ENCODE peak calls at places on chromosome 1, in five cellular contexts. E is foreskin fibroblast, T is mucosa of descending colon, H is choroid plexus epithelial cell, Z is neural progenitor cell. J is an unnamed sample.

GRCh38 chr1:187922255-187922654 is 1093.5 kb downstream of the PLA2G4A start:
- DNase-seq in T (no peak), Z (no peak), H (no peak), E (no peak), J (no peak)

GRCh38 chr1:34829250-34829649 is 30.3 kb downstream of the SMIM12 start:
- DNase-seq in E (no peak), Z (no peak), T (no peak), H (no peak), J (no peak)

GRCh38 chr1:32953495-32953894 is 11.1 kb downstream of the RNF19B start:
- DNase-seq in Z (no peak), T (no peak), E (no peak), H (peak), J (peak)

GRCh38 chr1:1540015-1540816 is at the start of gene TMEM240:
- DNase-seq in H (peak), E (peak), T (peak), Z (peak), J (peak)

GRCh38 chr1:238196516-238196915 is 305.8 kb upstream of the ZP4 start:
- DNase-seq in T (no peak), E (no peak), H (no peak), Z (no peak), J (no peak)

GRCh38 chr1:36453600-36454388 is 3.5 kb upstream of the OSCP1 start:
- DNase-seq in Z (no peak), E (no peak), H (no peak), T (no peak), J (no peak)

GRCh38 chr1:66464802-66465201 is 69.2 kb upstream of the SGIP1 start:
- DNase-seq in T (no peak), H (peak), Z (no peak), E (peak), J (peak)

GRCh38 chr1:29322861-29323585 is 86.7 kb downstream of the PTPRU start:
- DNase-seq in T (no peak), Z (no peak), H (no peak), E (no peak), J (no peak)

GRCh38 chr1:28078680-28079626 is 9.5 kb downstream of the EYA3 start:
- DNase-seq in H (peak), E (peak), T (no peak), Z (no peak), J (no peak)

GRCh38 chr1:235133086-235133485 is 4.4 kb upstream of the TOMM20 start:
- DNase-seq in H (no peak), E (no peak), Z (no peak), T (no peak), J (no peak)

GRCh38 chr1:92315766-92316413 is 17.0 kb downstream of the RPAP2 start:
- DNase-seq in Z (no peak), E (no peak), H (no peak), T (peak), J (no peak)

GRCh38 chr1:167401260-167401873 is 117.0 kb downstream of the CD247 start:
- DNase-seq in Z (peak), T (peak), E (peak), H (peak), J (peak)

GRCh38 chr1:172662464-172663109 is 3.7 kb downstream of the FASLG start:
- DNase-seq in H (peak), E (peak), Z (no peak), T (peak), J (peak)

GRCh38 chr1:169891539-169891885 is 2.2 kb downstream of the SCYL3 start:
- DNase-seq in T (no peak), Z (no peak), H (no peak), E (no peak), J (no peak)

GRCh38 chr1:68378296-68379084 is 71.3 kb downstream of the RPE65 start:
- DNase-seq in E (peak), T (no peak), H (peak), Z (no peak), J (peak)

GRCh38 chr1:154186177-154186576 is 5.7 kb downstream of the TPM3 start:
- DNase-seq in E (peak), H (peak), Z (peak), T (peak), J (peak)

GRCh38 chr1:31579374-31579773 is 3.1 kb downstream of the TINAGL1 start:
- DNase-seq in E (no peak), T (no peak), H (peak), Z (no peak), J (no peak)

GRCh38 chr1:200917291-200917817 is 22.7 kb downstream of the INAVA start:
- DNase-seq in Z (peak), T (peak), E (no peak), H (no peak), J (no peak)

GRCh38 chr1:9687120-9687875 is 35.8 kb downstream of the PIK3CD start:
- DNase-seq in H (peak), T (peak), Z (peak), E (peak), J (peak)

GRCh38 chr1:164602480-164603093 is 43.6 kb downstream of the PBX1 start:
- DNase-seq in E (peak), Z (peak), T (peak), H (peak), J (peak)

GRCh38 chr1:61241411-61241838 is 159.1 kb downstream of the NFIA start:
- DNase-seq in T (peak), Z (no peak), H (no peak), E (no peak), J (no peak)
- H3K4me3 ChIP-seq in T (no peak), Z (no peak), H (no peak), E (no peak), J (no peak)

GRCh38 chr1:209431813-209432442 is 151.6 kb upstream of the CAMK1G start:
- DNase-seq in T (no peak), E (no peak), Z (no peak), H (no peak), J (no peak)
- H3K4me3 ChIP-seq in T (no peak), E (no peak), Z (no peak), H (no peak), J (no peak)

GRCh38 chr1:162021124-162021523 is 2.5 kb downstream of the OLFML2B start:
- DNase-seq in E (no peak), Z (no peak), H (no peak), T (no peak), J (no peak)
- H3K4me3 ChIP-seq in E (peak), Z (no peak), H (no peak), T (no peak), J (no peak)

GRCh38 chr1:241215683-241216082 is 141.3 kb downstream of the RGS7 start:
- DNase-seq in T (no peak), E (no peak), H (no peak), Z (no peak), J (no peak)

GRCh38 chr1:241219449-241219848 is 137.6 kb downstream of the RGS7 start:
- DNase-seq in Z (no peak), E (no peak), T (no peak), H (no peak), J (no peak)

GRCh38 chr1:241225741-241226140 is 131.3 kb downstream of the RGS7 start:
- DNase-seq in H (no peak), Z (no peak), T (peak), E (no peak), J (no peak)

GRCh38 chr1:241221319-241221718 is 135.7 kb downstream of the RGS7 start:
- DNase-seq in T (peak), E (no peak), Z (no peak), H (no peak), J (no peak)
- H3K4me3 ChIP-seq in T (no peak), E (no peak), Z (no peak), H (no peak), J (no peak)

DNA sequence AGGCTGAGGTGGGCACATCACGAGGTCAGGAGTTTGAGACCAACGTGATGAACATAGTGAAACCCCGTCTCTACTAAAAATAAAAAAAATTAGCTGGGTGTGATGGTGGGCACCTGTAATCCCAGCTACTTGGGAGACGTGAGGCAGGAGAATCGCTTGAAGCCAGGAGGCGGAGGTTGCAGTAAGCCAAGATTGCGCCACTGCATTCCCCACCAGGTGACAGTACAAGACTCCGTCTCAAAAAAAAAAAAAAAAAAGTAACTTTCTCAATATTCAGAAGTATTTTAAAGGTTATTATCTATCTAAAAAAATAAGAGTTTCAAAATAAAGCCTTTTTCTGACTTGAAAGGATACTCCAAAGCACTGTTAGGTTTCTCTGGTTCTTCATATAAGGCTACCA is 5.9 kb downstream of the MYCBP start:
- DNase-seq in E (no peak), Z (no peak), H (no peak), T (no peak), J (no peak)
- H3K4me3 ChIP-seq in E (no peak), Z (no peak), H (no peak), T (no peak), J (no peak)

GRCh38 chr1:86778510-86779218 is 74.3 kb downstream of the SH3GLB1 start:
- DNase-seq in Z (no peak), H (peak), T (no peak), E (peak), J (peak)

GRCh38 chr1:86776108-86776507 is 71.7 kb downstream of the SH3GLB1 start:
- DNase-seq in T (no peak), E (no peak), Z (no peak), H (no peak), J (no peak)

GRCh38 chr1:86775395-86775794 is 71.0 kb downstream of the SH3GLB1 start:
- DNase-seq in Z (no peak), E (no peak), H (no peak), T (no peak), J (no peak)

GRCh38 chr1:86773331-86774288 is 69.2 kb downstream of the SH3GLB1 start:
- DNase-seq in E (no peak), Z (no peak), H (peak), T (no peak), J (peak)

GRCh38 chr1:86774305-86775304 is 70.2 kb downstream of the SH3GLB1 start:
- DNase-seq in H (peak), T (peak), Z (peak), E (peak), J (peak)
- H3K4me3 ChIP-seq in H (no peak), T (no peak), Z (no peak), E (no peak), J (peak)

DNA sequence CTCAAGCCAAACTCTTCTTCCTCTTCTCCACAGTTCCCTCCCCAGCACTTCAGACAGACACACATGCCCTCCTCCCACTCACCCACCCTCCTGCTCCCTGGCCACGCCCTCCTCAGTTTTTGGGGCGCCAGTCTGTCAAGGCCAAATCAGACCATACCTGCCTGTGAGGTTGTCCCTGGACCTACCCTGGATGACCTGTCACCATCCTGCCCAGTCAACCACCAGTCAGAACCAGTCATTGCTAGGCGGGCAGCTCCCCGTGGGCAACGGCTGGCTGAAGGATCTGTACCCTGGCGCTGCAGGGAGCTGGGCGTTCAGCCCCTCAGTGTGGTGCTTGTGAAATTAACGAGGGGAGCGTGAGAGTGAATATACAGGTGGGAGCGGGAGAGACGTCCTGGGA is 670 bp downstream of the C1orf210 start:
- DNase-seq in T (peak), H (no peak), E (no peak), Z (no peak), J (no peak)
- H3K4me3 ChIP-seq in T (peak), H (no peak), E (no peak), Z (no peak), J (no peak)

DNA sequence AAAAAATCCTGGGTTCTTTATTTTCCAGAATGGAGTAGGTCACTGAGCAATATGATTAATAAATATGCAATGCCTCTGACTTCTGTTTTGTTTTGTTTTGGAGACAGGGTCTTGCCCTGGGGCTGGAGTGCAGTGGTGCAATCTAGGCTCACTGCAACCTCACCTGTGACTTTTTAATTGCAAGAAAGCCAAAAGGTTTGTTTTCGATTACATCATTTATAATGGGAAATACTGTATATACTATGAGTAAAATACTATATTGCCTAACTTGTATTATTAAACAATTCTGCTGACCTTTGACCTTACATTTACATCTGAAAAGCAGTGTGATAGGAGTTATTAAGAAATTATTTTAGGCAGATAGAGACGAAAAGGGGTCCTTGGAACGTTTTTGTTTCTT is 11.6 kb upstream of the CD46 start:
- DNase-seq in H (no peak), Z (no peak), E (no peak), T (no peak), J (no peak)
- H3K4me3 ChIP-seq in H (no peak), Z (no peak), E (no peak), T (no peak), J (no peak)